ENCODE peak calls at places on chromosomes 12 and 14, in five cellular contexts. T is HepG2, R is HCT116, J is K562, A is H1. D is an unnamed sample.

GRCh38 chr12:82968644-82969339 is 282.1 kb downstream of the TMTC2 start:
- DNase-seq in A (no peak), T (no peak), J (no peak), R (no peak), D (no peak)

GRCh38 chr14:69495341-69495921 is 10.9 kb downstream of the PLEKHD1 start:
- DNase-seq in J (no peak), T (no peak), R (no peak), A (no peak), D (no peak)

GRCh38 chr12:68317047-68317667 is 15.0 kb downstream of the MDM1 start:
- DNase-seq in A (no peak), T (peak; percentile 35), J (peak; percentile 65), R (peak; percentile 27), D (peak; percentile 23)

GRCh38 chr12:116609715-116610114 is 50.5 kb downstream of the MAP1LC3B2 start:
- DNase-seq in T (no peak), J (peak; percentile 79), R (no peak), A (no peak), D (no peak)

GRCh38 chr12:24838531-24838950 is 110.4 kb downstream of the BCAT1 start:
- DNase-seq in J (no peak), T (no peak), A (no peak), R (no peak), D (no peak)

GRCh38 chr12:70661762-70662161 is 24.5 kb upstream of the PTPRB start:
- DNase-seq in T (no peak), J (no peak), R (no peak), A (no peak), D (no peak)

GRCh38 chr14:92624764-92625163 is 111.2 kb downstream of the RIN3 start:
- DNase-seq in R (no peak), A (no peak), J (no peak), T (no peak), D (no peak)

GRCh38 chr14:82182646-82183045 is 649.0 kb upstream of the SEL1L start:
- DNase-seq in T (no peak), R (no peak), A (no peak), J (no peak), D (peak; percentile 18)

GRCh38 chr12:88469136-88469535 is 111.1 kb downstream of the KITLG start:
- DNase-seq in A (no peak), J (no peak), R (no peak), T (no peak), D (no peak)

GRCh38 chr12:22626429-22626828 is 1.5 kb downstream of the ETNK1 start:
- DNase-seq in J (peak; percentile 31), A (no peak), T (no peak), R (no peak), D (no peak)

GRCh38 chr14:96629558-96630222 is 127.5 kb downstream of the PAPOLA start:
- DNase-seq in J (no peak), R (no peak), T (no peak), A (no peak), D (no peak)

GRCh38 chr12:93813181-93813580 is 136.0 kb downstream of the CRADD start:
- DNase-seq in T (no peak), A (no peak), J (no peak), R (no peak), D (no peak)

GRCh38 chr12:121241203-121241970 is 31.5 kb downstream of the P2RX4 start:
- DNase-seq in J (no peak), T (no peak), A (no peak), R (no peak), D (no peak)

GRCh38 chr12:46442239-46442638 is 69.7 kb upstream of the SLC38A2 start:
- DNase-seq in T (no peak), R (no peak), A (no peak), J (no peak), D (no peak)

GRCh38 chr12:63301311-63301710 is 150.3 kb upstream of the AVPR1A start:
- DNase-seq in R (no peak), A (no peak), J (no peak), T (no peak), D (no peak)

GRCh38 chr12:63306476-63306875 is 155.5 kb upstream of the AVPR1A start:
- DNase-seq in T (no peak), A (no peak), J (no peak), R (no peak), D (no peak)

GRCh38 chr12:63302269-63302940 is 151.4 kb upstream of the AVPR1A start:
- DNase-seq in T (no peak), A (no peak), R (no peak), J (no peak), D (no peak)

GRCh38 chr12:63304844-63305243 is 153.8 kb upstream of the AVPR1A start:
- DNase-seq in A (no peak), T (no peak), J (no peak), R (no peak), D (no peak)

DNA sequence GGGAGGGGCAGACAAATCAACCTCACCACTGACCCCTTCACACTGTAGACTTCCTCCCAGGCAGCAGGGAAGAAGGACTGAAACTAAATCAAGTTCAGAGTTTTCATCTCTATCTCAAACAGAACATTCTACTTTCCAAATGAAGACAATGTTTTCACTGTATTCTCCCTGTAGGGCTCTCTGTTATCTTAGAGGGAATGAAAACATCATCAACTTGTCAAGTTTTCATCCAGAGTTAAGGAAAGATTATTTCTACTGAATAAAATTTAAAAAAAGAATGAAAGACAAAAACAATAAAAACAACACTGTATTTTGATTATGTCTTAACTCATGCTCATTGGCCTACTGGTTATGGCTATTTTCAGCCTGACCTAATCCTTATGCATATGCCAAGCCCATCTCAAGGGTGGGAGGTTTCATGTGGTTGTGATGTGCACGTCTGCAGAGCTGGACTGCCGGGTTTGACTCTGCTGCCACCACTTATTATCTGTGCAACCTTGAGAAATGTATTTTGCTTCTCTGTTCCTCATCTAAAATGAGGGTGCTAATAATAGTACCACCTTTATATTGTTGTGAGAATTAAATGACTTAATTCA is 152.0 kb upstream of the AVPR1A start:
- DNase-seq in T (no peak), J (no peak), A (no peak), R (no peak), D (no peak)
- TF ChIP-seq ZNF274 in T (no peak), J (no peak), A (no peak), R (no peak), D (no peak)

DNA sequence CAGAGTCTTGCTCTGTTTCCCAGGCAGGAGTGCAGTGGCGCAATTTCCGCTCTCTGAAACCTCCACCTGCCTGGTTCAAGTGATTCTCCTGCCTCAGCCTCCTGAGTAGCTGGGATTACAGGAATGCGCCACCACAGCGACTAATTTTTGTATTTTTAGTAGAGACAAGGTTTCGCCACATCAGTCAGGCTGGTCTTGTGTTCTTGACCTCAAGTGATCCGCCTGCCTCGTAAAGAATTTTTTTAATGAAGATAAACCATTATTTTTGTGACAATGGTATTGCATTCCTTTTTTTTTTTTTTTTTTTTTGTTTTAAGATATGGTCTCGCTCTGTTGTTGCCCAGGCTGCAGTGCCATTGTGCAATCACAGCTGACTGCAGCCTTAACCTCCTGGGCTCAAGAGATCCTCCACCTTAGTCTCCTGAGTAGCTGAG is 25.8 kb downstream of the ACVR1B start:
- DNase-seq in R (no peak), T (peak; percentile 27), J (no peak), A (no peak), D (no peak)
- H3K9ac ChIP-seq in R (no peak overlapping the region), T (no peak overlapping the region), J (no peak overlapping the region), A (no peak overlapping the region), D (no peak overlapping the region)

GRCh38 chr12:57236925-57237652 is 7.6 kb downstream of the SHMT2 start:
- DNase-seq in T (no peak), A (no peak), R (no peak), J (no peak), D (no peak)

GRCh38 chr12:57237952-57238853 is 8.7 kb downstream of the SHMT2 start:
- DNase-seq in A (no peak), R (no peak), J (peak; percentile 74), T (no peak), D (no peak)

GRCh38 chr12:57238854-57239554 is 9.5 kb downstream of the SHMT2 start:
- DNase-seq in R (peak; percentile 58), J (peak; percentile 93), T (peak; percentile 68), A (no peak), D (peak; percentile 85)

GRCh38 chr12:57236224-57236924 is 6.9 kb downstream of the SHMT2 start:
- DNase-seq in A (no peak), T (no peak), J (no peak), R (no peak), D (no peak)

DNA sequence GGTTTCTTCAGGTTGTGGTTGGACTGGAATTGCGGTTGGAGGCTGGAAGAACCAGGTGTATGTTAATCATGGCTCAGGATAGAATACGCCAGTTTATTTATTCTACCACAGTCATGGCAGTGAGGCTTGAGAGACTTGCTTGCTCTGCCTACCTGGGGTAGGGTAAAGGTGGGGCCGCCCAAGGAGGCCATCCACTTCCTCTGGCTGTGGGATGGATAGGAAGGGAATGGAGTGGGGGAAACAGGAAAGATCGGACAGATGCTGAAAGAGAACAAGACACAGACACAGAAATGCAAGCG is 8.1 kb downstream of the SHMT2 start:
- DNase-seq in J (no peak), R (no peak), T (no peak), A (no peak), D (no peak)
- H3K4me1 ChIP-seq in J (peaks cover 42% of the 10 kb centered on the region), R (peaks cover 20% of the 10 kb centered on the region), T (peaks cover 83% of the 10 kb centered on the region), A (peaks cover 50% of the 10 kb centered on the region), D (peaks cover 22% of the 10 kb centered on the region)

DNA sequence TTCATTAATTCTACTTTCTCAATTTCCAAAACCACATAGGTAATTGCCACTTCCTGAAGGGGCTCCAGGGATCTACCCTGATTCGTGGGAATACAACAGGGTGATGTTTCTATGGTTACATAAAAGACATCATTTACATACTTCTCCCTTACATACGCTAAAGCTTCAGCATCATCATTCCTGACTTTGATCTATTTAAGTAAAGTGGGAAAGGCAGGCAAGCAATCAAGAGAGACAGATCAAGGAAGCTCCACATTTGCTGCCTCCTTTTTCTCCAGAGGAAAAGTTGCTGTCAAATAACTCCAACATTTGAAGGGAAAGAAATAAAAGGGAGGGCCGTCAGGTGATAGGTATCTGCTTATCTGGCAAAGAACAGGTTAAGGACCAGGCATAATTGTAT is 118.9 kb upstream of the SINHCAF start:
- DNase-seq in R (no peak), A (no peak), J (no peak), T (no peak), D (no peak)
- TF ChIP-seq ZNF274 in R (no peak), A (no peak), J (no peak), T (no peak), D (no peak)

GRCh38 chr14:56810850-56811595 is 744 bp upstream of the OTX2 start:
- DNase-seq in A (no peak), J (no peak), R (no peak), T (no peak), D (no peak)
- H3K9ac ChIP-seq in A (no peak overlapping the region), J (no peak overlapping the region), R (no peak overlapping the region), T (no peak overlapping the region), D (no peak overlapping the region)

GRCh38 chr12:946212-946611 is 3.3 kb downstream of the RAD52 start:
- DNase-seq in J (no peak), T (no peak), R (no peak), A (no peak), D (no peak)
- H3K4me1 ChIP-seq in J (no peaks in the 10 kb centered on the region), T (peaks cover 44% of the 10 kb centered on the region), R (peaks cover 5% of the 10 kb centered on the region), A (no peaks in the 10 kb centered on the region), D (no peaks in the 10 kb centered on the region)